ENCODE peak calls at places on chromosomes 3 and 15, in four cellular contexts. One of them, this sample, is unnamed.

GRCh38 chr3:175193815-175194518 is 334.8 kb downstream of the NAALADL2 start:
- DNase-seq in memory B cell: no peak
- DNase-seq in NCI-H1105: no peak
- DNase-seq in upper lobe of right lung: no peak
- DNase-seq in this sample: peak

GRCh38 chr3:16374047-16375019 is 109.3 kb downstream of the OXNAD1 start:
- DNase-seq in memory B cell: no peak
- DNase-seq in NCI-H1105: no peak
- DNase-seq in upper lobe of right lung: no peak
- DNase-seq in this sample: peak

GRCh38 chr3:100912571-100912970 is 80.7 kb downstream of the ABI3BP start:
- DNase-seq in memory B cell: no peak
- DNase-seq in NCI-H1105: no peak
- DNase-seq in upper lobe of right lung: no peak
- DNase-seq in this sample: no peak

GRCh38 chr3:153626158-153626557 is 464.1 kb downstream of the RAP2B start:
- DNase-seq in memory B cell: no peak
- DNase-seq in NCI-H1105: no peak
- DNase-seq in upper lobe of right lung: no peak
- DNase-seq in this sample: no peak

GRCh38 chr15:27587810-27588209 is 511.3 kb downstream of the OCA2 start:
- DNase-seq in memory B cell: no peak
- DNase-seq in NCI-H1105: no peak
- DNase-seq in upper lobe of right lung: no peak
- DNase-seq in this sample: no peak

GRCh38 chr3:15345608-15346137 is 13.3 kb upstream of the SH3BP5 start:
- DNase-seq in memory B cell: peak
- DNase-seq in NCI-H1105: no peak
- DNase-seq in upper lobe of right lung: no peak
- DNase-seq in this sample: peak

GRCh38 chr15:88258021-88258641 is 1.6 kb upstream of the NTRK3 start:
- DNase-seq in memory B cell: no peak
- DNase-seq in NCI-H1105: peak
- DNase-seq in upper lobe of right lung: peak
- DNase-seq in this sample: peak

GRCh38 chr3:141126661-141127343 is 75.7 kb downstream of the SPSB4 start:
- DNase-seq in memory B cell: no peak
- DNase-seq in NCI-H1105: no peak
- DNase-seq in upper lobe of right lung: no peak
- DNase-seq in this sample: no peak

GRCh38 chr3:152396867-152397266 is 128.1 kb downstream of the MBNL1 start:
- DNase-seq in memory B cell: no peak
- DNase-seq in NCI-H1105: no peak
- DNase-seq in upper lobe of right lung: no peak
- DNase-seq in this sample: no peak

GRCh38 chr15:56672721-56673120 is 60.6 kb downstream of the ZNF280D start:
- DNase-seq in memory B cell: no peak
- DNase-seq in NCI-H1105: no peak
- DNase-seq in upper lobe of right lung: no peak
- DNase-seq in this sample: no peak

This sample was measured in kidney tubule cell.